ENCODE peak calls at places on chromosome 12, in seven cellular contexts. G is IMR-90, T is H9, Y is trophoblast cell, W is mesenchymal stem cell, V is neuronal stem cell, O is H1. R is an unnamed sample.
A peak's percentile ranks its signal among the peaks of the same experiment; 100 is the strongest.

GRCh38 chr12:27602516-27602915 is 78.5 kb downstream of the PPFIBP1 start:
- DNase-seq in Y (peak; percentile 67), G (peak; percentile 39), W (peak; percentile 73), V (no peak), O (no peak), T (no peak), R (no peak)

GRCh38 chr12:38662851-38663250 is 242.5 kb downstream of the CPNE8 start:
- DNase-seq in Y (no peak), W (no peak), V (no peak), T (no peak), G (no peak), O (no peak), R (no peak)

GRCh38 chr12:3129301-3130052 is 52.3 kb downstream of the TSPAN9 start:
- DNase-seq in Y (no peak), V (no peak), T (no peak), G (peak; percentile 88), O (no peak), W (peak; percentile 71), R (no peak)

GRCh38 chr12:110745632-110746284 is 3.1 kb upstream of the PPP1CC start:
- DNase-seq in O (no peak), V (no peak), Y (no peak), W (no peak), G (no peak), T (no peak), R (no peak)

GRCh38 chr12:119644930-119645329 is 23.0 kb upstream of the PRKAB1 start:
- DNase-seq in Y (no peak), O (no peak), W (no peak), T (no peak), G (no peak), V (no peak), R (no peak)

GRCh38 chr12:46484396-46485061 is 112.0 kb upstream of the SLC38A2 start:
- DNase-seq in W (no peak), T (no peak), V (no peak), G (no peak), Y (no peak), O (no peak), R (no peak)

GRCh38 chr12:68007466-68007865 is 18.2 kb downstream of the IFNG-AS1 start:
- DNase-seq in T (no peak), V (no peak), Y (no peak), O (no peak), G (peak; percentile 10), W (peak; percentile 51), R (no peak)

GRCh38 chr12:50032516-50033316 is 7.4 kb upstream of the RACGAP1 start:
- DNase-seq in Y (no peak), T (peak; percentile 70), V (no peak), O (peak; percentile 71), W (no peak), G (no peak), R (peak; percentile 72)

GRCh38 chr12:84661732-84662326 is 250.8 kb downstream of the SLC6A15 start:
- DNase-seq in O (no peak), W (peak; percentile 9), V (no peak), G (peak; percentile 34), T (no peak), Y (no peak), R (no peak)

GRCh38 chr12:12872139-12872933 is 19.0 kb upstream of the GPRC5A start:
- DNase-seq in O (no peak), Y (peak; percentile 99), T (peak; percentile 54), V (no peak), G (peak; percentile 88), W (peak; percentile 77), R (peak; percentile 68)

GRCh38 chr12:60594035-60594711 is 998.3 kb downstream of the SLC16A7 start:
- DNase-seq in G (no peak), T (no peak), V (no peak), W (no peak), Y (no peak), O (no peak), R (no peak)

GRCh38 chr12:109053382-109054123 is 1.2 kb downstream of the USP30 start:
- DNase-seq in O (no peak), V (no peak), Y (peak; percentile 15), T (no peak), G (no peak), W (peak; percentile 65), R (no peak)

GRCh38 chr12:40149673-40150260 is 43.9 kb upstream of the SLC2A13 start:
- DNase-seq in G (no peak), W (no peak), O (no peak), Y (peak; percentile 27), V (no peak), T (no peak), R (peak; percentile 33)

GRCh38 chr12:108594-108993 is 42.0 kb downstream of the IQSEC3 start:
- DNase-seq in Y (no peak), W (no peak), V (no peak), G (no peak), T (no peak), O (no peak), R (no peak)

GRCh38 chr12:68611094-68611818 is 557 bp downstream of the RAP1B start:
- DNase-seq in G (peak; percentile 60), Y (peak; percentile 60), V (peak; percentile 18), O (peak; percentile 72), T (peak; percentile 51), W (peak; percentile 57), R (peak; percentile 77)

GRCh38 chr12:19553177-19553576 is 113.9 kb downstream of the AEBP2 start:
- DNase-seq in T (no peak), O (no peak), W (no peak), V (no peak), Y (no peak), G (no peak), R (no peak)

GRCh38 chr12:122646568-122647220 is 56.5 kb downstream of the HCAR2 start:
- DNase-seq in W (peak; percentile 66), G (peak; percentile 88), V (no peak), Y (peak; percentile 50), T (no peak), O (no peak), R (no peak)

GRCh38 chr12:6360578-6361490 is 14.5 kb downstream of the SCNN1A start:
- DNase-seq in Y (no peak), T (no peak), G (no peak), W (no peak), O (no peak), V (no peak), R (no peak)

GRCh38 chr12:591571-592505 is 71.4 kb downstream of the NINJ2 start:
- DNase-seq in G (no peak), V (no peak), W (no peak), T (no peak), O (no peak), Y (peak; percentile 93), R (no peak)

GRCh38 chr12:48940181-48940580 is 14.9 kb upstream of the FKBP11 start:
- DNase-seq in T (no peak), O (no peak), W (no peak), V (no peak), G (peak; percentile 26), Y (peak; percentile 14), R (no peak)

GRCh38 chr12:124700810-124701594 is 133.6 kb upstream of the NCOR2 start:
- DNase-seq in W (no peak), Y (peak; percentile 76), V (no peak), G (peak; percentile 50), O (no peak), T (peak; percentile 34), R (peak; percentile 94)

GRCh38 chr12:14417717-14418116 is 52.2 kb downstream of the ATF7IP start:
- DNase-seq in O (peak; percentile 72), V (peak; percentile 90), Y (peak; percentile 80), T (peak; percentile 89), G (peak; percentile 92), W (peak; percentile 89), R (peak; percentile 97)

GRCh38 chr12:20455001-20455706 is 86.8 kb downstream of the PDE3A start:
- DNase-seq in Y (no peak), O (no peak), W (no peak), V (no peak), G (no peak), T (no peak), R (no peak)

GRCh38 chr12:23760495-23760894 is 189.0 kb downstream of the SOX5 start:
- DNase-seq in O (peak; percentile 53), G (no peak), W (no peak), Y (no peak), T (peak; percentile 63), V (peak; percentile 41), R (peak; percentile 23)

GRCh38 chr12:65327207-65328076 is 49.0 kb downstream of the MSRB3 start:
- DNase-seq in O (no peak), W (peak; percentile 58), V (no peak), Y (no peak), T (no peak), G (peak; percentile 91), R (no peak)

GRCh38 chr12:53343978-53344377 is 7.8 kb upstream of the SP7 start:
- DNase-seq in T (no peak), V (no peak), W (no peak), O (no peak), Y (no peak), G (no peak), R (no peak)
- H2BK120ac ChIP-seq in T (no peak overlapping the region), V (no peak overlapping the region), W (no peak overlapping the region), O (no peak overlapping the region), Y (no peak overlapping the region), G (no peak overlapping the region), R (no peak overlapping the region)

GRCh38 chr12:100545092-100545491 is 28.4 kb upstream of the GAS2L3 start:
- DNase-seq in T (no peak), G (peak; percentile 50), V (no peak), O (no peak), W (no peak), Y (no peak), R (no peak)
- H2BK120ac ChIP-seq in T (no peak overlapping the region), G (no peak overlapping the region), V (no peak overlapping the region), O (no peak overlapping the region), W (no peak overlapping the region), Y (no peak overlapping the region), R (no peak overlapping the region)

GRCh38 chr12:91632042-91632786 is 449.6 kb upstream of the DCN start:
- DNase-seq in O (no peak), W (no peak), G (no peak), Y (no peak), T (no peak), V (no peak), R (no peak)

GRCh38 chr12:91629440-91629839 is 446.8 kb upstream of the DCN start:
- DNase-seq in V (no peak), W (no peak), T (no peak), Y (no peak), G (no peak), O (no peak), R (no peak)

GRCh38 chr12:91628656-91629055 is 446.0 kb upstream of the DCN start:
- DNase-seq in T (no peak), V (no peak), W (no peak), G (no peak), Y (no peak), O (no peak), R (no peak)

GRCh38 chr12:91630906-91631305 is 448.3 kb upstream of the DCN start:
- DNase-seq in O (no peak), V (no peak), W (no peak), Y (no peak), G (no peak), T (no peak), R (no peak)

DNA sequence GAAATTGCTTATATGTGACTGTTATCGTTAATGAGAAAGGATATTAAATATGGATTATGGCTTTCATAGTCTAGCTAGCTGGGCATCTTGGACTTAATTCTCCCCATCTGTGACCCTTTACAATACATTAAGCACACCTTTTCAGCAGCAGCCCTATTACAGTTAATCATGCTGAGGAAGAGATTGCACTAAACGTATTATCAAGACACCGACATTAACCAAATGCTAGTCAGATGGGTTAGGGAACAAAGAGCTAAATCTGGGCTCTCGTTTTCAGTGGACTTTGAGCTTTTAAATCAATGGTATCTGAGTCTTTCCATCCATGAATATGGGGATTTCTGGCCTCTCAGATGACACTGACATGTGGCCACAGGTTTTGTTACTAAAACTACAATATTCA is 447.5 kb upstream of the DCN start:
- DNase-seq in G (no peak), V (no peak), T (no peak), O (no peak), Y (no peak), W (no peak), R (no peak)
- H2BK120ac ChIP-seq in G (no peak overlapping the region), V (no peak overlapping the region), T (no peak overlapping the region), O (no peak overlapping the region), Y (no peak overlapping the region), W (no peak overlapping the region), R (no peak overlapping the region)

GRCh38 chr12:15536446-15536845 is 214.1 kb downstream of the PTPRO start:
- DNase-seq in W (no peak), G (no peak), O (no peak), V (no peak), Y (no peak), T (no peak), R (no peak)
- H2BK120ac ChIP-seq in W (no peak overlapping the region), G (peak overlapping the region; percentile 17), O (no peak overlapping the region), V (no peak overlapping the region), Y (no peak overlapping the region), T (no peak overlapping the region), R (no peak overlapping the region)

R was measured in mesendoderm.